ENCODE peak calls at places on chromosomes 16 and 17, in seven cellular contexts. A is SK-N-SH, D is HCT116, B is H1, U is K562, N is HepG2, Y is GM12878. J is an unnamed sample.
A peak's percentile ranks its signal among the peaks of the same experiment; 100 is the strongest.

GRCh38 chr16:27827765-27828164 is 235.7 kb downstream of the GSG1L start:
- DNase-seq in D (no peak), U (no peak), Y (no peak), B (no peak), N (no peak), A (no peak), J (no peak)

GRCh38 chr16:1285669-1286491 is 23.6 kb upstream of the UBE2I start:
- DNase-seq in D (no peak), B (no peak), N (no peak), U (no peak), A (no peak), Y (no peak), J (no peak)

GRCh38 chr17:49941427-49941826 is 27.6 kb upstream of the DLX4 start:
- DNase-seq in A (no peak), N (no peak), D (no peak), B (no peak), U (no peak), Y (no peak), J (no peak)

GRCh38 chr17:80426671-80427326 is 11.8 kb downstream of the ENDOV start:
- DNase-seq in B (peak; percentile 56), D (peak; percentile 29), U (peak; percentile 90), N (peak; percentile 69), Y (peak; percentile 12), A (peak; percentile 98), J (peak; percentile 30)

GRCh38 chr17:80716986-80717385 is 172.3 kb downstream of the RPTOR start:
- DNase-seq in D (no peak), U (no peak), A (no peak), Y (no peak), B (no peak), N (no peak), J (no peak)

GRCh38 chr17:39194089-39194984 is 3.1 kb downstream of the CACNB1 start:
- DNase-seq in N (peak; percentile 80), D (no peak), Y (no peak), U (peak; percentile 93), A (peak; percentile 90), B (no peak), J (no peak)

GRCh38 chr16:2838928-2839327 is 8.8 kb downstream of the ZG16B start:
- DNase-seq in A (peak; percentile 90), D (no peak), N (peak; percentile 72), Y (no peak), B (peak; percentile 71), U (peak; percentile 76), J (no peak)

GRCh38 chr16:10325783-10326543 is 59.9 kb upstream of the ATF7IP2 start:
- DNase-seq in B (no peak), A (no peak), Y (no peak), N (no peak), U (no peak), D (no peak), J (no peak)

GRCh38 chr17:46773676-46774075 is 44.8 kb downstream of the WNT3 start:
- DNase-seq in B (no peak), Y (no peak), A (no peak), D (no peak), N (no peak), U (no peak), J (no peak)

GRCh38 chr17:52419256-52419655 is 260.7 kb upstream of the CA10 start:
- DNase-seq in Y (no peak), A (no peak), N (peak; percentile 69), B (no peak), U (no peak), D (no peak), J (no peak)

GRCh38 chr17:7656958-7657715 is 6.4 kb downstream of the ATP1B2 start:
- DNase-seq in U (no peak), A (peak; percentile 20), N (no peak), D (no peak), Y (no peak), B (peak; percentile 88), J (no peak)

GRCh38 chr17:2396568-2397246 is 4.2 kb downstream of the MNT start:
- DNase-seq in U (peak; percentile 47), B (peak; percentile 85), N (peak; percentile 95), A (peak; percentile 81), Y (peak; percentile 68), D (peak; percentile 93), J (no peak)

GRCh38 chr16:88651276-88651988 is 579 bp upstream of the CYBA start:
- DNase-seq in D (peak; percentile 72), N (peak; percentile 94), B (no peak), A (peak; percentile 65), U (peak; percentile 81), Y (peak; percentile 92), J (peak; percentile 38)

GRCh38 chr16:15631730-15632409 is 11.1 kb downstream of the MARF1 start:
- DNase-seq in B (no peak), U (no peak), N (no peak), D (no peak), Y (no peak), A (no peak), J (no peak)

GRCh38 chr17:7112527-7113108 is 2.0 kb downstream of the ASGR2 start:
- DNase-seq in A (no peak), D (no peak), Y (no peak), U (no peak), B (no peak), N (peak; percentile 35), J (no peak)

GRCh38 chr16:50297301-50298074 is 31.1 kb downstream of the ADCY7 start:
- DNase-seq in D (no peak), N (peak; percentile 57), U (no peak), Y (no peak), A (peak; percentile 89), B (no peak), J (no peak)

GRCh38 chr17:79654960-79655382 is 44.1 kb upstream of the RBFOX3 start:
- DNase-seq in B (no peak), N (peak; percentile 15), A (peak; percentile 17), U (no peak), D (no peak), Y (no peak), J (no peak)

GRCh38 chr17:74964246-74964761 is 8.3 kb downstream of the HID1 start:
- DNase-seq in N (no peak), Y (no peak), U (no peak), B (no peak), D (no peak), A (peak; percentile 15), J (no peak)

GRCh38 chr17:3903881-3904286 is 11.0 kb upstream of the CAMKK1 start:
- DNase-seq in U (no peak), A (no peak), Y (no peak), N (no peak), B (no peak), D (no peak), J (no peak)
- TF ChIP-seq SIN3A in U (no peak), A (no peak), Y (no peak), N (no peak), B (no peak), D (no peak), J (no peak)

GRCh38 chr16:66856801-66857200 is 12.6 kb downstream of the CA7 start:
- DNase-seq in B (no peak), D (no peak), U (no peak), A (peak; percentile 6), Y (no peak), N (no peak), J (no peak)

GRCh38 chr16:66850115-66850815 is 6.1 kb downstream of the CA7 start:
- DNase-seq in N (no peak), Y (no peak), B (no peak), A (no peak), U (no peak), D (no peak), J (no peak)

GRCh38 chr16:66851166-66851964 is 7.2 kb downstream of the CA7 start:
- DNase-seq in A (peak; percentile 6), U (no peak), D (no peak), N (no peak), Y (no peak), B (no peak), J (no peak)

GRCh38 chr16:66856184-66856730 is 12.0 kb downstream of the CA7 start:
- DNase-seq in D (no peak), U (no peak), A (no peak), B (no peak), N (no peak), Y (no peak), J (no peak)

GRCh38 chr16:66853261-66854139 is 9.3 kb downstream of the CA7 start:
- DNase-seq in D (no peak), U (no peak), Y (no peak), N (no peak), A (peak; percentile 11), B (no peak), J (no peak)
- TF ChIP-seq SIN3A in D (no peak), U (no peak), Y (no peak), N (no peak), A (no peak), B (no peak), J (no peak)

GRCh38 chr17:77772461-77772897 is 186.0 kb upstream of the TNRC6C start:
- DNase-seq in Y (no peak), D (peak; percentile 32), A (peak; percentile 85), B (peak; percentile 38), U (peak; percentile 85), N (peak; percentile 56), J (peak; percentile 18)
- TF ChIP-seq SIN3A in Y (peak; percentile 42), D (no peak), A (no peak), B (peak; percentile 25), U (no peak), N (no peak), J (no peak)

GRCh38 chr16:57707331-57707730 is 12.7 kb downstream of the DRC7 start:
- DNase-seq in U (no peak), N (no peak), Y (no peak), B (no peak), A (no peak), D (no peak), J (no peak)
- TF ChIP-seq SIN3A in U (no peak), N (no peak), Y (no peak), B (no peak), A (no peak), D (no peak), J (no peak)